ENCODE peak calls at places on chromosomes 7 and 10, in ten cellular contexts. F is aorta, P is AG09309, K is WERI-Rb-1, L is astrocyte, E is iPS DF 6.9, T is astrocyte of the spinal cord, C is endodermal cell, V is GM06990, X is PC-9. M is an unnamed sample.

GRCh38 chr7:141431143-141431479 is 120.1 kb upstream of the AGK start:
- DNase-seq in E (no peak), L (no peak), F (no peak), K (no peak), T (no peak), P (no peak), V (no peak), C (no peak), X (no peak), M (no peak)

GRCh38 chr10:114683162-114683561 is 25.1 kb upstream of the ABLIM1 start:
- DNase-seq in F (no peak), P (no peak), T (no peak), C (no peak), X (no peak), V (no peak), E (no peak), K (no peak), L (peak; percentile 49), M (no peak)

GRCh38 chr7:140333209-140333608 is 65.1 kb downstream of the SLC37A3 start:
- DNase-seq in L (no peak), X (no peak), T (no peak), C (no peak), K (no peak), P (no peak), F (peak; percentile 52), E (no peak), V (no peak), M (no peak)

GRCh38 chr10:127990846-127991542 is 84.1 kb downstream of the PTPRE start:
- DNase-seq in T (peak; percentile 94), K (no peak), E (no peak), F (no peak), X (peak; percentile 25), P (peak; percentile 80), C (no peak), V (no peak), L (peak; percentile 98), M (peak; percentile 91)

GRCh38 chr10:70799124-70799523 is 13.9 kb upstream of the TBATA start:
- DNase-seq in F (no peak), X (no peak), P (no peak), E (no peak), T (no peak), V (no peak), L (peak; percentile 18), K (no peak), C (no peak), M (no peak)

GRCh38 chr10:78531088-78531487 is 497.4 kb downstream of the RPS24 start:
- DNase-seq in P (no peak), C (no peak), K (no peak), L (no peak), V (no peak), E (no peak), X (no peak), T (no peak), F (no peak), M (no peak)

GRCh38 chr10:100878291-100878910 is 34.4 kb upstream of the SLF2 start:
- DNase-seq in X (peak; percentile 46), P (peak; percentile 42), T (peak; percentile 77), F (peak; percentile 62), L (peak; percentile 49), C (peak; percentile 90), E (peak; percentile 61), K (peak; percentile 75), V (no peak), M (peak; percentile 82)

GRCh38 chr10:83127942-83128575 is 1011.2 kb upstream of the GHITM start:
- DNase-seq in C (no peak), K (no peak), F (no peak), X (no peak), E (no peak), T (peak; percentile 53), P (no peak), V (no peak), L (peak; percentile 79), M (no peak)

GRCh38 chr7:135661311-135662122 is 797 bp upstream of the STMP1 start:
- DNase-seq in F (no peak), K (no peak), E (no peak), C (no peak), P (no peak), T (no peak), V (no peak), X (no peak), L (no peak), M (no peak)

GRCh38 chr7:153472516-153472915 is 579.7 kb upstream of the DPP6 start:
- DNase-seq in L (no peak), T (no peak), V (no peak), C (no peak), E (no peak), P (no peak), F (no peak), K (no peak), X (no peak), M (no peak)

GRCh38 chr10:92239600-92240288 is 51.1 kb downstream of the CPEB3 start:
- DNase-seq in X (peak; percentile 3), V (peak; percentile 64), K (peak; percentile 26), E (no peak), P (no peak), C (peak; percentile 81), L (peak; percentile 29), T (no peak), F (peak; percentile 87), M (peak; percentile 31)

GRCh38 chr10:106355450-106355849 is 809.1 kb downstream of the SORCS1 start:
- DNase-seq in X (no peak), T (no peak), K (peak; percentile 15), P (no peak), E (peak; percentile 11), C (peak; percentile 76), V (no peak), L (no peak), F (no peak), M (no peak)

GRCh38 chr7:50838675-50839377 is 56.1 kb upstream of the GRB10 start:
- DNase-seq in V (no peak), F (peak; percentile 91), E (no peak), P (peak; percentile 61), T (peak; percentile 91), L (peak; percentile 90), X (no peak), K (no peak), C (no peak), M (peak; percentile 76)

GRCh38 chr7:105600720-105601550 is 19.6 kb upstream of the EFCAB10 start:
- DNase-seq in P (no peak), E (no peak), K (peak; percentile 48), T (no peak), X (peak; percentile 72), F (peak; percentile 36), L (no peak), V (no peak), C (peak; percentile 75), M (no peak)

GRCh38 chr7:80637911-80638765 is at the start of gene CD36:
- DNase-seq in C (no peak), E (no peak), X (no peak), T (no peak), K (no peak), F (no peak), V (peak; percentile 73), L (no peak), P (no peak), M (peak; percentile 16)
- H3K4me3 ChIP-seq in C (no peak within 1 kb of the TSS), E (no peak within 1 kb of the TSS), X (no peak within 1 kb of the TSS), T (no peak within 1 kb of the TSS), K (no peak within 1 kb of the TSS), F (no peak within 1 kb of the TSS), V (no peak within 1 kb of the TSS), L (no peak within 1 kb of the TSS), P (no peak within 1 kb of the TSS), M (no peak within 1 kb of the TSS)

GRCh38 chr10:95758351-95759025 is 2.5 kb downstream of the ENTPD1 start:
- DNase-seq in P (no peak), X (no peak), C (no peak), L (no peak), F (no peak), T (no peak), V (peak; percentile 61), K (no peak), E (no peak), M (no peak)
- H3K4me3 ChIP-seq in P (no peak overlapping the region), X (no peak overlapping the region), C (no peak overlapping the region), L (no peak overlapping the region), F (no peak overlapping the region), T (no peak overlapping the region), V (peak overlapping the region; percentile 61), K (no peak overlapping the region), E (no peak overlapping the region), M (no peak overlapping the region)

GRCh38 chr7:99579281-99579955 is 18.6 kb upstream of the TMEM225B start:
- DNase-seq in C (no peak), E (no peak), K (no peak), F (no peak), P (no peak), T (no peak), V (no peak), L (no peak), X (no peak), M (no peak)

GRCh38 chr7:99576251-99576650 is 17.8 kb downstream of the ZNF655 start:
- DNase-seq in V (no peak), T (no peak), F (no peak), L (no peak), P (no peak), E (no peak), X (no peak), C (no peak), K (no peak), M (no peak)

GRCh38 chr7:99579956-99580777 is 17.9 kb upstream of the TMEM225B start:
- DNase-seq in L (peak; percentile 25), P (no peak), X (no peak), E (peak; percentile 58), F (peak; percentile 78), T (peak; percentile 39), C (peak; percentile 91), K (peak; percentile 70), V (peak; percentile 29), M (peak; percentile 26)
- H3K4me3 ChIP-seq in L (peak overlapping the region; percentile 68), P (peak overlapping the region; percentile 64), X (no peak overlapping the region), E (peak overlapping the region; percentile 29), F (peak overlapping the region; percentile 24), T (peak overlapping the region; percentile 54), C (peak overlapping the region; percentile 82), K (peak overlapping the region; percentile 75), V (no peak overlapping the region), M (peak overlapping the region; percentile 58)

GRCh38 chr10:123096452-123096851 is 39.3 kb upstream of the HMX3 start:
- DNase-seq in C (no peak), X (no peak), F (no peak), L (no peak), V (no peak), P (no peak), K (no peak), E (no peak), T (no peak), M (no peak)

GRCh38 chr10:123087786-123088185 is 48.0 kb upstream of the HMX3 start:
- DNase-seq in X (no peak), C (no peak), V (no peak), P (no peak), K (no peak), L (no peak), E (no peak), F (no peak), T (no peak), M (no peak)

GRCh38 chr10:123097039-123097438 is 38.7 kb upstream of the HMX3 start:
- DNase-seq in F (no peak), E (no peak), X (no peak), C (no peak), T (no peak), P (no peak), V (no peak), L (no peak), K (no peak), M (no peak)

DNA sequence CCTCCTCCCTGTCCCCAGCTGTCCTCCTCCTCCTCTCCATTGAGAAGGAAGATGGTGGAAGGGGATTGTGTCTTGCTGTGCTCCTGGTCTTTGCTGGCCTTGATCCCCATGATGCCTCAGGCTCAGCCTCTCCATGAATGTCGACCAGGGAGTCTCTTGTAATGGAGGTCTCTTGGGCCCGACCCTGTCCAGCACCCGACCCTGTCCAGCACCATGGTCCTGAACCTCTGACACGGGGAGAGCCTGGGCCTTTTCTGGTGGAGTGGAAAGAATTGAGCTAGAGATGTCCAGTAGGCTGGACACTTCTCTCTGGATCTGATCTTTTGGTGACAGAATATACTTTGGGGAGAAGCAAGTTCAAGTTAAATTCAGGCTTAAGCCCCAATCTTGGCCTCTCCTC is 42.3 kb upstream of the HMX3 start:
- DNase-seq in L (no peak), X (no peak), E (no peak), T (no peak), P (no peak), F (no peak), V (no peak), C (peak; percentile 60), K (no peak), M (no peak)
- H3K4me3 ChIP-seq in L (no peak overlapping the region), X (no peak overlapping the region), E (no peak overlapping the region), T (no peak overlapping the region), P (no peak overlapping the region), F (no peak overlapping the region), V (no peak overlapping the region), C (no peak overlapping the region), K (no peak overlapping the region), M (no peak overlapping the region)